ENCODE peak calls at places on chromosomes 13 and 19, in five cellular contexts. R is fibroblast of the conjunctiva, K is lung microvascular endothelial cell, Y is progenitor cell of endocrine pancreas, J is lower leg skin. F is an unnamed sample.

GRCh38 chr13:38350114-38350617 is 515 bp downstream of the UFM1 start:
- DNase-seq in J (peak), K (peak), R (peak), Y (peak), F (peak)

GRCh38 chr13:32622827-32623226 is 36.6 kb downstream of the PDS5B start:
- DNase-seq in K (no peak), J (no peak), Y (no peak), R (no peak), F (no peak)

GRCh38 chr13:24263652-24264051 is 45.7 kb upstream of the C1QTNF9 start:
- DNase-seq in K (no peak), Y (no peak), R (no peak), J (no peak), F (no peak)

GRCh38 chr13:35378939-35379338 is 97.5 kb downstream of the MAB21L1 start:
- DNase-seq in R (no peak), Y (no peak), K (peak), J (no peak), F (no peak)

GRCh38 chr19:1258161-1258492 is 9.7 kb downstream of the MIDN start:
- DNase-seq in K (no peak), Y (no peak), R (no peak), J (no peak), F (no peak)

GRCh38 chr13:48908381-48909087 is 67.2 kb upstream of the FNDC3A start:
- DNase-seq in R (peak), Y (no peak), J (no peak), K (no peak), F (peak)

GRCh38 chr13:87677334-87678234 is 6.4 kb downstream of the SLITRK5 start:
- DNase-seq in J (no peak), K (no peak), Y (peak), R (no peak), F (no peak)

GRCh38 chr13:79270859-79271258 is 135.2 kb downstream of the RBM26 start:
- DNase-seq in K (no peak), J (no peak), Y (no peak), R (no peak), F (no peak)

GRCh38 chr19:45251452-45252354 is 632 bp downstream of the MARK4 start:
- DNase-seq in Y (peak), R (no peak), K (peak), J (no peak), F (no peak)

GRCh38 chr13:48626077-48626449 is 27.7 kb upstream of the CYSLTR2 start:
- DNase-seq in R (no peak), K (no peak), Y (no peak), J (no peak), F (no peak)

GRCh38 chr19:16896913-16897571 is 8.2 kb downstream of the F2RL3 start:
- DNase-seq in J (peak), Y (peak), K (peak), R (peak), F (peak)

GRCh38 chr13:73133536-73133935 is 74.7 kb downstream of the KLF5 start:
- DNase-seq in J (no peak), R (no peak), Y (no peak), K (no peak), F (no peak)

GRCh38 chr19:45852145-45852750 is 10.7 kb downstream of the SYMPK start:
- DNase-seq in K (no peak), Y (no peak), J (no peak), R (no peak), F (no peak)

GRCh38 chr13:51158923-51159322 is 47.8 kb upstream of the C13orf42 start:
- DNase-seq in R (peak), J (no peak), K (no peak), Y (no peak), F (no peak)

GRCh38 chr13:31807090-31807541 is 67.8 kb downstream of the RXFP2 start:
- DNase-seq in K (no peak), Y (no peak), J (no peak), R (no peak), F (no peak)

GRCh38 chr19:3374369-3375112 is 8.2 kb downstream of the NFIC start:
- DNase-seq in Y (no peak), R (no peak), J (no peak), K (no peak), F (no peak)

GRCh38 chr19:30311911-30312310 is 60.3 kb upstream of the ZNF536 start:
- DNase-seq in J (no peak), K (no peak), R (no peak), Y (no peak), F (no peak)

GRCh38 chr19:11420894-11421606 is 1.9 kb upstream of the RGL3 start:
- DNase-seq in Y (no peak), J (no peak), K (no peak), R (no peak), F (no peak)

GRCh38 chr19:5893907-5894703 is 9.5 kb downstream of the NDUFA11 start:
- DNase-seq in R (no peak), Y (no peak), J (no peak), K (peak), F (no peak)

GRCh38 chr13:112056284-112056727 is 10.6 kb upstream of the SOX1 start:
- DNase-seq in R (no peak), K (no peak), Y (no peak), J (no peak), F (no peak)

GRCh38 chr13:33642374-33643065 is 175.4 kb upstream of the RFC3 start:
- DNase-seq in K (no peak), J (peak), Y (no peak), R (peak), F (peak)

GRCh38 chr13:108816381-108816780 is 187.0 kb downstream of the MYO16 start:
- DNase-seq in R (no peak), K (no peak), J (no peak), Y (no peak), F (no peak)

GRCh38 chr13:49567501-49567900 is 17.9 kb downstream of the RCBTB1 start:
- DNase-seq in J (no peak), K (no peak), R (no peak), Y (no peak), F (no peak)

GRCh38 chr13:42333613-42334328 is 61.8 kb downstream of the AKAP11 start:
- DNase-seq in K (peak), J (no peak), R (peak), Y (no peak), F (no peak)

GRCh38 chr19:7942981-7943443 is 454 bp downstream of the TIMM44 start:
- DNase-seq in J (no peak), R (no peak), Y (no peak), K (no peak), F (no peak)

GRCh38 chr19:9839415-9839814 is 4.3 kb downstream of the PIN1 start:
- DNase-seq in R (peak), Y (no peak), K (no peak), J (no peak), F (peak)

GRCh38 chr19:52516191-52516590 is 11.3 kb upstream of the ZNF808 start:
- DNase-seq in Y (no peak), K (no peak), J (no peak), R (no peak), F (no peak)

GRCh38 chr13:109163052-109163413 is 533.6 kb downstream of the MYO16 start:
- DNase-seq in Y (no peak), J (no peak), R (no peak), K (no peak), F (no peak)

GRCh38 chr13:41931337-41931736 is 29.6 kb downstream of the VWA8 start:
- DNase-seq in Y (no peak), J (no peak), K (no peak), R (no peak), F (no peak)

GRCh38 chr13:41546372-41547252 is 89.3 kb downstream of the RGCC start:
- DNase-seq in R (no peak), Y (no peak), J (no peak), K (no peak), F (no peak)

GRCh38 chr13:30757026-30757425 is 21.7 kb downstream of the ALOX5AP start:
- DNase-seq in Y (no peak), J (no peak), K (no peak), R (no peak), F (no peak)

F was measured in AG09319.